ENCODE peak calls at places on chromosomes 7 and 10, in five cellular contexts. T, U, P, W and N are unnamed samples.
A peak's percentile ranks its signal among the peaks of the same experiment; 100 is the strongest.

GRCh38 chr10:132281915-132282666 is 25.7 kb downstream of the STK32C start:
- DNase-seq in U (no peak), W (no peak), P (no peak), T (no peak), N (no peak)

GRCh38 chr10:4803822-4804221 is 22.2 kb upstream of the AKR1E2 start:
- DNase-seq in W (no peak), T (no peak), U (no peak), P (no peak), N (no peak)

GRCh38 chr10:14120812-14121211 is 209.9 kb downstream of the FRMD4A start:
- DNase-seq in P (no peak), W (no peak), U (no peak), T (no peak), N (no peak)

GRCh38 chr10:128881086-128881485 is 586.0 kb upstream of the MGMT start:
- DNase-seq in P (no peak), W (no peak), T (no peak), U (no peak), N (no peak)

GRCh38 chr7:121515651-121516401 is 119.7 kb upstream of the FAM3C start:
- DNase-seq in P (no peak), W (no peak), T (no peak), U (no peak), N (no peak)

GRCh38 chr10:23001901-23002516 is 74.2 kb downstream of the ARMC3 start:
- DNase-seq in T (no peak), P (no peak), W (no peak), U (no peak), N (no peak)

GRCh38 chr7:93115796-93116195 is 2.0 kb downstream of the SAMD9 start:
- DNase-seq in W (no peak), T (no peak), U (no peak), P (no peak), N (no peak)

GRCh38 chr7:121180436-121181063 is 148.2 kb upstream of the WNT16 start:
- DNase-seq in T (no peak), P (no peak), W (no peak), U (no peak), N (peak; percentile 83)

GRCh38 chr7:134750083-134751062 is 29.1 kb upstream of the CALD1 start:
- DNase-seq in U (peak; percentile 33), P (peak; percentile 62), W (peak; percentile 85), T (peak; percentile 78), N (peak; percentile 87)

GRCh38 chr7:95026421-95027072 is 119.2 kb downstream of the PPP1R9A start:
- DNase-seq in U (no peak), P (no peak), W (no peak), T (no peak), N (no peak)